ENCODE peak calls at places on chromosomes 4 and X, in nine cellular contexts. One of them, this sample, is unnamed.

GRCh38 chrX:41733939-41734338 is 10.0 kb downstream of the GPR82 start:
- DNase-seq in PC-3: no peak
- DNase-seq in AG10803: no peak
- DNase-seq in WERI-Rb-1: no peak
- DNase-seq in NB4: no peak
- DNase-seq in lung: no peak
- DNase-seq in GM23338: no peak
- DNase-seq in colonic mucosa: no peak
- DNase-seq in fibroblast of lung: no peak
- DNase-seq in this sample: no peak

GRCh38 chrX:153926594-153926862 is 464 bp upstream of the ARHGAP4 start:
- DNase-seq in PC-3: no peak
- DNase-seq in AG10803: no peak
- DNase-seq in WERI-Rb-1: no peak
- DNase-seq in NB4: no peak
- DNase-seq in lung: no peak
- DNase-seq in GM23338: peak
- DNase-seq in colonic mucosa: no peak
- DNase-seq in fibroblast of lung: no peak
- DNase-seq in this sample: no peak

GRCh38 chr4:147633113-147633512 is 15.9 kb downstream of the TMEM184C start:
- DNase-seq in PC-3: no peak
- DNase-seq in AG10803: peak
- DNase-seq in WERI-Rb-1: no peak
- DNase-seq in NB4: no peak
- DNase-seq in lung: no peak
- DNase-seq in GM23338: no peak
- DNase-seq in colonic mucosa: no peak
- DNase-seq in fibroblast of lung: peak
- DNase-seq in this sample: peak

GRCh38 chr4:78776729-78777555 is 792 bp downstream of the BMP2K start:
- DNase-seq in PC-3: peak
- DNase-seq in AG10803: peak
- DNase-seq in WERI-Rb-1: peak
- DNase-seq in NB4: peak
- DNase-seq in lung: peak
- DNase-seq in GM23338: peak
- DNase-seq in colonic mucosa: peak
- DNase-seq in fibroblast of lung: peak
- DNase-seq in this sample: no peak

GRCh38 chr4:188372856-188373255 is 233.6 kb downstream of the TRIML1 start:
- DNase-seq in PC-3: peak
- DNase-seq in AG10803: peak
- DNase-seq in WERI-Rb-1: no peak
- DNase-seq in NB4: no peak
- DNase-seq in lung: no peak
- DNase-seq in GM23338: no peak
- DNase-seq in colonic mucosa: no peak
- DNase-seq in fibroblast of lung: peak
- DNase-seq in this sample: no peak

GRCh38 chr4:140092094-140092820 is 61.7 kb downstream of the MAML3 start:
- DNase-seq in PC-3: peak
- DNase-seq in AG10803: no peak
- DNase-seq in WERI-Rb-1: peak
- DNase-seq in NB4: peak
- DNase-seq in lung: no peak
- DNase-seq in GM23338: peak
- DNase-seq in colonic mucosa: peak
- DNase-seq in fibroblast of lung: no peak
- DNase-seq in this sample: no peak

GRCh38 chr4:11471613-11472012 is 42.9 kb upstream of the HS3ST1 start:
- DNase-seq in PC-3: no peak
- DNase-seq in AG10803: no peak
- DNase-seq in WERI-Rb-1: no peak
- DNase-seq in NB4: peak
- DNase-seq in lung: no peak
- DNase-seq in GM23338: no peak
- DNase-seq in colonic mucosa: peak
- DNase-seq in fibroblast of lung: no peak
- DNase-seq in this sample: no peak

GRCh38 chr4:171042989-171043524 is 770.1 kb upstream of the GALNTL6 start:
- DNase-seq in PC-3: no peak
- DNase-seq in AG10803: no peak
- DNase-seq in WERI-Rb-1: no peak
- DNase-seq in NB4: no peak
- DNase-seq in lung: no peak
- DNase-seq in GM23338: no peak
- DNase-seq in colonic mucosa: no peak
- DNase-seq in fibroblast of lung: no peak
- DNase-seq in this sample: no peak

GRCh38 chr4:185463541-185463940 is 8.0 kb downstream of the CCDC110 start:
- DNase-seq in PC-3: no peak
- DNase-seq in AG10803: no peak
- DNase-seq in WERI-Rb-1: no peak
- DNase-seq in NB4: no peak
- DNase-seq in lung: no peak
- DNase-seq in GM23338: no peak
- DNase-seq in colonic mucosa: no peak
- DNase-seq in fibroblast of lung: no peak
- DNase-seq in this sample: no peak

GRCh38 chr4:164058775-164059174 is 564.3 kb downstream of the TMA16 start:
- DNase-seq in PC-3: no peak
- DNase-seq in AG10803: no peak
- DNase-seq in WERI-Rb-1: no peak
- DNase-seq in NB4: no peak
- DNase-seq in lung: no peak
- DNase-seq in GM23338: no peak
- DNase-seq in colonic mucosa: no peak
- DNase-seq in fibroblast of lung: no peak
- DNase-seq in this sample: no peak

GRCh38 chr4:6119507-6120020 is 80.8 kb downstream of the JAKMIP1 start:
- DNase-seq in PC-3: peak
- DNase-seq in AG10803: no peak
- DNase-seq in WERI-Rb-1: no peak
- DNase-seq in NB4: no peak
- DNase-seq in lung: no peak
- DNase-seq in GM23338: no peak
- DNase-seq in colonic mucosa: no peak
- DNase-seq in fibroblast of lung: no peak
- DNase-seq in this sample: no peak

GRCh38 chr4:184350213-184350817 is 124.0 kb downstream of the IRF2 start:
- DNase-seq in PC-3: no peak
- DNase-seq in AG10803: no peak
- DNase-seq in WERI-Rb-1: no peak
- DNase-seq in NB4: no peak
- DNase-seq in lung: no peak
- DNase-seq in GM23338: no peak
- DNase-seq in colonic mucosa: no peak
- DNase-seq in fibroblast of lung: no peak
- DNase-seq in this sample: no peak

GRCh38 chr4:82017680-82018079 is 356.1 kb downstream of the HNRNPD start:
- DNase-seq in PC-3: peak
- DNase-seq in AG10803: peak
- DNase-seq in WERI-Rb-1: no peak
- DNase-seq in NB4: peak
- DNase-seq in lung: no peak
- DNase-seq in GM23338: peak
- DNase-seq in colonic mucosa: no peak
- DNase-seq in fibroblast of lung: peak
- DNase-seq in this sample: no peak

GRCh38 chr4:105122334-105122733 is 24.3 kb upstream of the TET2 start:
- DNase-seq in PC-3: peak
- DNase-seq in AG10803: peak
- DNase-seq in WERI-Rb-1: no peak
- DNase-seq in NB4: no peak
- DNase-seq in lung: no peak
- DNase-seq in GM23338: peak
- DNase-seq in colonic mucosa: no peak
- DNase-seq in fibroblast of lung: peak
- DNase-seq in this sample: no peak

GRCh38 chr4:105015750-105016149 is 130.9 kb upstream of the TET2 start:
- DNase-seq in PC-3: no peak
- DNase-seq in AG10803: no peak
- DNase-seq in WERI-Rb-1: no peak
- DNase-seq in NB4: no peak
- DNase-seq in lung: no peak
- DNase-seq in GM23338: no peak
- DNase-seq in colonic mucosa: no peak
- DNase-seq in fibroblast of lung: no peak
- DNase-seq in this sample: no peak

GRCh38 chr4:40211224-40212185 is 14.7 kb downstream of the RHOH start:
- DNase-seq in PC-3: no peak
- DNase-seq in AG10803: no peak
- DNase-seq in WERI-Rb-1: no peak
- DNase-seq in NB4: no peak
- DNase-seq in lung: no peak
- DNase-seq in GM23338: no peak
- DNase-seq in colonic mucosa: peak
- DNase-seq in fibroblast of lung: peak
- DNase-seq in this sample: no peak

GRCh38 chr4:138175337-138175794 is 66.8 kb downstream of the SLC7A11 start:
- DNase-seq in PC-3: no peak
- DNase-seq in AG10803: no peak
- DNase-seq in WERI-Rb-1: no peak
- DNase-seq in NB4: no peak
- DNase-seq in lung: no peak
- DNase-seq in GM23338: no peak
- DNase-seq in colonic mucosa: peak
- DNase-seq in fibroblast of lung: peak
- DNase-seq in this sample: no peak

GRCh38 chrX:3815896-3816664 is 102.6 kb upstream of the PRKX start:
- DNase-seq in PC-3: peak
- DNase-seq in AG10803: peak
- DNase-seq in WERI-Rb-1: peak
- DNase-seq in NB4: peak
- DNase-seq in lung: peak
- DNase-seq in GM23338: peak
- DNase-seq in colonic mucosa: peak
- DNase-seq in fibroblast of lung: peak
- DNase-seq in this sample: no peak

GRCh38 chrX:9644335-9644734 is 121.3 kb downstream of the GPR143 start:
- DNase-seq in PC-3: no peak
- DNase-seq in AG10803: peak
- DNase-seq in WERI-Rb-1: no peak
- DNase-seq in NB4: no peak
- DNase-seq in lung: no peak
- DNase-seq in GM23338: no peak
- DNase-seq in colonic mucosa: no peak
- DNase-seq in fibroblast of lung: no peak
- DNase-seq in this sample: no peak

DNA sequence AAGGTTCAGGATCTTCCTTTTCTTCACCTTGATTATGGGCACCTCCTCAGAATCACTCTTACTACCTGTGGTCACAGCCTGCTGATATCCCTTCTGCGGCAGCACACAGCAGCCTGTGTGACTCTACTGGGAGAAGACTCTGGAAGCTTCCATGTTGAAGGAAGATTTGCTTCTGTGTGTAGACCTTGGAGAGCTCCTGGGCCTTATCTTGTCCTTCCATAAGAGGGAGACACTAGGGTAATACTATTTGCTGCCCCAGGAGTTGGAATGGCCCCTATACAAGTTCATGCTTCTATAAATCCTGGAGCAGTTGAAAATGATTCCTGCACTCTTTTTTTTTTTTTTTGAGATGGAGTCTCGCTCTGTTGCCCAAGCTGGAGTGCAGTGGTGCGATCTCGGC is 10.2 kb upstream of the SUPT20HL1 start:
- DNase-seq in PC-3: no peak
- DNase-seq in AG10803: no peak
- DNase-seq in WERI-Rb-1: no peak
- DNase-seq in NB4: no peak
- DNase-seq in lung: no peak
- DNase-seq in GM23338: no peak
- DNase-seq in colonic mucosa: no peak
- DNase-seq in fibroblast of lung: no peak
- DNase-seq in this sample: no peak
- H3K4me3 ChIP-seq in PC-3: no peak
- H3K4me3 ChIP-seq in AG10803: no peak
- H3K4me3 ChIP-seq in WERI-Rb-1: no peak
- H3K4me3 ChIP-seq in NB4: no peak
- H3K4me3 ChIP-seq in lung: no peak
- H3K4me3 ChIP-seq in GM23338: no peak
- H3K4me3 ChIP-seq in colonic mucosa: no peak
- H3K4me3 ChIP-seq in fibroblast of lung: no peak
- H3K4me3 ChIP-seq in this sample: no peak

DNA sequence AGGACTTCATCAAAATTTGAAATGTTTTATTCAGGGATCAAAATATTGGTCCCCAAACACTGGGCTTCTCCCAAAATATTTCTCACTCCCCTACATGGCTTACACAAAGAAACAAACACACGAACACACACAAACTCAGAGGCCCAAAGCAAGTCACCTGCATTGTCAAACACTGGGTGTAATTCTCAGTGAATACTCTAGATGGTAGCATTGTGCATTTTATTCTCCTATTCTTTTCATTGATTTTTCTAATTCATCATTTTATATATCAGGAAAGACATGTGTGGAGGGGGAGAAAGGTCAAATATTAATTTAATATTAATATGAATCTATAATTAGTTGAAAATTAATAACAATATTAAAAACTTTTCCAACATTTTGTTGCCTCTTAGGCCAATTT is 72.3 kb upstream of the TNMD start:
- DNase-seq in PC-3: peak
- DNase-seq in AG10803: peak
- DNase-seq in WERI-Rb-1: no peak
- DNase-seq in NB4: peak
- DNase-seq in lung: no peak
- DNase-seq in GM23338: peak
- DNase-seq in colonic mucosa: no peak
- DNase-seq in fibroblast of lung: peak
- DNase-seq in this sample: no peak
- TF ChIP-seq CTCF in PC-3: peak
- TF ChIP-seq CTCF in AG10803: peak
- TF ChIP-seq CTCF in WERI-Rb-1: peak
- TF ChIP-seq CTCF in NB4: peak
- TF ChIP-seq CTCF in lung: peak
- TF ChIP-seq CTCF in GM23338: peak
- TF ChIP-seq CTCF in colonic mucosa: peak
- TF ChIP-seq CTCF in fibroblast of lung: peak
- TF ChIP-seq CTCF in this sample: peak

GRCh38 chr4:110475881-110476818 is at the start of gene ENPEP:
- DNase-seq in PC-3: no peak
- DNase-seq in AG10803: peak
- DNase-seq in WERI-Rb-1: no peak
- DNase-seq in NB4: no peak
- DNase-seq in lung: no peak
- DNase-seq in GM23338: peak
- DNase-seq in colonic mucosa: peak
- DNase-seq in fibroblast of lung: peak
- DNase-seq in this sample: no peak
- H3K4me3 ChIP-seq in PC-3: no peak
- H3K4me3 ChIP-seq in AG10803: peak
- H3K4me3 ChIP-seq in WERI-Rb-1: no peak
- H3K4me3 ChIP-seq in NB4: no peak
- H3K4me3 ChIP-seq in lung: no peak
- H3K4me3 ChIP-seq in GM23338: no peak
- H3K4me3 ChIP-seq in colonic mucosa: no peak
- H3K4me3 ChIP-seq in fibroblast of lung: peak
- H3K4me3 ChIP-seq in this sample: peak

DNA sequence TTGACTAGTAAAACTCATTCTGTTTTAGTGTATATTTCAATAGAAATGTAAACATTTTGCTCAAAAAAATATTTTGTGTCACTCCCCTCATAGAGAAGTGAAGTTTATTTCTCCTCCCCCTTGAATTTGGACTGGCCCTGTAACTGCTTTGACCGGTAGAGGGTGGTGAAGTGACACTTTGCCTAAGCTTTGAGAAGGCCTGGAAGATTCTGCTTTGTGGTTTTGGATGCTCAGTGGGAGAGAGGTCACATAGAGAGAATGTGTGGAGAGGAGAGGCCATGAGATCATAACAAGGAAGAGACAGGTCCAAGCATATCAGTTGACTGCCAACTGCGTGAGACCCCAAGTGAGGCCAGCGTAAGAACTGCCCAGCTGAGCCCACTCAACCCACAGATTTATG is 19.1 kb upstream of the ARX start:
- DNase-seq in PC-3: peak
- DNase-seq in AG10803: peak
- DNase-seq in WERI-Rb-1: no peak
- DNase-seq in NB4: no peak
- DNase-seq in lung: no peak
- DNase-seq in GM23338: peak
- DNase-seq in colonic mucosa: no peak
- DNase-seq in fibroblast of lung: peak
- DNase-seq in this sample: no peak
- TF ChIP-seq CTCF in PC-3: peak
- TF ChIP-seq CTCF in AG10803: peak
- TF ChIP-seq CTCF in WERI-Rb-1: no peak
- TF ChIP-seq CTCF in NB4: no peak
- TF ChIP-seq CTCF in lung: no peak
- TF ChIP-seq CTCF in GM23338: peak
- TF ChIP-seq CTCF in colonic mucosa: no peak
- TF ChIP-seq CTCF in fibroblast of lung: peak
- TF ChIP-seq CTCF in this sample: no peak

This sample was measured in AG09309.